ENCODE peak calls at places on chromosomes 6 and 20, in six cellular contexts. R is neuronal stem cell, T is H9, P is H1, D is IMR-90, L is mesenchymal stem cell. Z is an unnamed sample.

GRCh38 chr6:42140756-42141602 is 1.4 kb downstream of the C6orf132 start:
- DNase-seq in P (no peak), T (no peak), R (no peak), D (no peak), L (peak), Z (no peak)

GRCh38 chr6:14123331-14124105 is 5.9 kb downstream of the CD83 start:
- DNase-seq in P (no peak), L (no peak), D (peak), T (no peak), R (no peak), Z (peak)

GRCh38 chr6:5119090-5119951 is 34.2 kb downstream of the PPP1R3G start:
- DNase-seq in R (no peak), L (no peak), P (no peak), T (no peak), D (no peak), Z (no peak)

GRCh38 chr6:134724653-134725340 is 225.1 kb downstream of the ALDH8A1 start:
- DNase-seq in T (no peak), R (no peak), L (peak), P (no peak), D (peak), Z (no peak)

GRCh38 chr6:19433101-19433500 is 404.1 kb upstream of the ID4 start:
- DNase-seq in R (no peak), P (no peak), L (no peak), T (no peak), D (no peak), Z (no peak)

GRCh38 chr6:34664270-34664971 is 32.1 kb downstream of the ILRUN start:
- DNase-seq in D (peak), P (no peak), T (no peak), R (no peak), L (peak), Z (peak)

GRCh38 chr6:136608991-136609390 is 58.8 kb upstream of the MAP7 start:
- DNase-seq in D (peak), R (no peak), P (no peak), L (peak), T (no peak), Z (no peak)

GRCh38 chr6:21769973-21770372 is 176.4 kb downstream of the SOX4 start:
- DNase-seq in T (no peak), R (no peak), L (peak), P (no peak), D (peak), Z (no peak)

GRCh38 chr6:16136086-16136485 is 7.2 kb downstream of the MYLIP start:
- DNase-seq in T (no peak), D (no peak), P (no peak), L (no peak), R (no peak), Z (no peak)

GRCh38 chr6:126134491-126134890 is 148.2 kb downstream of the TRMT11 start:
- DNase-seq in D (no peak), T (no peak), R (no peak), P (no peak), L (no peak), Z (no peak)

GRCh38 chr6:110357298-110357695 is 852 bp downstream of the METTL24 start:
- DNase-seq in D (no peak), T (no peak), R (no peak), L (no peak), P (no peak), Z (no peak)

GRCh38 chr6:2733324-2733723 is 17.4 kb downstream of the MYLK4 start:
- DNase-seq in R (no peak), D (peak), P (no peak), L (no peak), T (no peak), Z (peak)

GRCh38 chr20:53926428-53927028 is 143.9 kb downstream of the BCAS1 start:
- DNase-seq in L (peak), R (no peak), D (peak), P (no peak), T (no peak), Z (peak)

GRCh38 chr20:7094438-7094997 is 327.0 kb downstream of the BMP2 start:
- DNase-seq in D (peak), T (peak), P (no peak), R (peak), L (peak), Z (peak)

GRCh38 chr20:35497320-35497719 is 32.1 kb downstream of the C20orf173 start:
- DNase-seq in T (no peak), L (no peak), D (no peak), R (no peak), P (no peak), Z (no peak)

GRCh38 chr6:35139924-35140524 is 1.1 kb downstream of the TCP11 start:
- DNase-seq in D (peak), P (no peak), R (peak), L (peak), T (peak), Z (peak)

GRCh38 chr6:72464246-72464645 is 157.6 kb upstream of the KCNQ5 start:
- DNase-seq in L (no peak), D (peak), T (no peak), P (no peak), R (no peak), Z (no peak)

GRCh38 chr20:62367136-62367482 is at the start of gene LAMA5:
- DNase-seq in T (peak), P (no peak), R (peak), D (no peak), L (no peak), Z (peak)

GRCh38 chr6:56076033-56076432 is 171.3 kb downstream of the COL21A1 start:
- DNase-seq in D (no peak), R (no peak), L (no peak), T (no peak), P (no peak), Z (peak)

DNA sequence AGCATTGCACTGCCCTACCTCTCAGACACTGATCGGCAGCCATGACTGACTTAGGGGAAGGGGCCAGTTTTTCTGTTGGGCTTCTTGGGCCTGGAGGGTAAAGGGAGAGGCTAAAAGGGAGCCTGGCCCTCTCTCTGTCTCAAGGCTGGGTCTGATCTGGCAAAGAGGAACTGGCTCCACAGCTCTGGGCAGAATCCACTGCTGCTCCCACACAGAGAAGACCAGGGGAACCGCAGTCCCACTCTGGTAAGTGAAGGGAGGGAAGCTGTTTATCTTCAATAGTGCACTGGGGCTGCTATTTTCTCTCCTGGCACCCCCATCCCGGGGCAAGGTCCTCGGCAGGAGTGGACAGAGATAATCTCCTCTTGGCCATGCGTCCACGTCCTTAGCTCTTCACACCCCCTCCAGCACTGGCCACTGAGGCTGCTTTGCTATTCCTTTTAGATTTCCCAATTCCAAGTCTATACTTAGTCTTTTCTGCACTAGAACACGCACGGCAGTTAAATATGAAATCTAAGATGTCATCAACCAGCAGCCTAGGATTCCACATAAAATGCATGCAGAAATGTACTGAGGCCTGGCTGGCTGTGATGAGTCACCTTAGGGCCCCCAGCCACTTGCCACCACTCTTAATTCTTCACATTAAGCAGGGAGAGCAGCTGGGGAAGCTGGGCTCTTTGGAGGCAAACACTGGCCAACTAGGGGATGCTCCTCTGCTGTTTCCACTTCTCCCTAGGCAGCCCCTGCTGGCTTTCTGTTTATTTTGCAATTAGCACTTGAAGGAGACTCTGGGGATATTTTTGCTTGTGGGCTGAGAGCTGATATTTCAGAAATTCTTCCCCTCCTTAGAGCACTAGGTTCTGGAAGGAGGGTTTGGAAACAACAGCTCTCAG is 87.8 kb upstream of the ARMC2 start:
- DNase-seq in R (no peak), D (peak), L (peak), T (no peak), P (no peak), Z (peak)
- H4K91ac ChIP-seq in R (no peak), D (no peak), L (no peak), T (no peak), P (no peak), Z (no peak)

DNA sequence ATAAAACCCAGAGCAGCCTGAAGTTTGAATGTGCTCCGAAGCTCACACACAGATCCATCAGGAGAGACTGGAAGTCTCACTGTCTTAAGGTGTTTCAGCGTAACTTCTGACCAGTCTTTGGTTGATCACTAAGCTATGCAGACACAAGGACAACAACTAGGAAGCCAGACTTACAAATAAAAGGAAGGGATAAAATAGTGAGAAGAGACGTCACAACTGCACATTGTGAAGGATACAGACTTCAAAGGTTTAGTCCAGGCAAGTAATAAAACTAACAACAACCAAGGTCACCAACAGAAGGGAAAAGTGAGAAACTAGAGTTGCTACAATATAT is 97.1 kb downstream of the PDSS2 start:
- DNase-seq in L (no peak), T (no peak), D (no peak), R (no peak), P (no peak), Z (no peak)
- H3K23ac ChIP-seq in L (no peak), T (no peak), D (no peak), R (no peak), P (no peak), Z (no peak)

GRCh38 chr6:145929037-145929633 is 35.0 kb downstream of the SHPRH start:
- DNase-seq in L (peak), T (no peak), P (no peak), D (peak), R (peak), Z (peak)

GRCh38 chr6:145924600-145924999 is 39.6 kb downstream of the SHPRH start:
- DNase-seq in D (no peak), T (no peak), R (no peak), L (no peak), P (no peak), Z (no peak)
- H2BK120ac ChIP-seq in D (no peak), T (no peak), R (no peak), L (no peak), P (no peak), Z (no peak)

GRCh38 chr6:167658106-167658505 is 168.6 kb upstream of the AFDN start:
- DNase-seq in T (no peak), R (no peak), L (no peak), P (no peak), D (no peak), Z (peak)

GRCh38 chr6:167652701-167653095 is 174.0 kb upstream of the AFDN start:
- DNase-seq in T (peak), P (no peak), L (no peak), D (no peak), R (no peak), Z (no peak)

GRCh38 chr6:167654389-167654788 is 172.3 kb upstream of the AFDN start:
- DNase-seq in L (no peak), D (no peak), T (no peak), R (no peak), P (no peak), Z (no peak)

GRCh38 chr6:167653561-167653960 is 173.2 kb upstream of the AFDN start:
- DNase-seq in R (no peak), P (no peak), D (no peak), L (no peak), T (no peak), Z (no peak)

DNA sequence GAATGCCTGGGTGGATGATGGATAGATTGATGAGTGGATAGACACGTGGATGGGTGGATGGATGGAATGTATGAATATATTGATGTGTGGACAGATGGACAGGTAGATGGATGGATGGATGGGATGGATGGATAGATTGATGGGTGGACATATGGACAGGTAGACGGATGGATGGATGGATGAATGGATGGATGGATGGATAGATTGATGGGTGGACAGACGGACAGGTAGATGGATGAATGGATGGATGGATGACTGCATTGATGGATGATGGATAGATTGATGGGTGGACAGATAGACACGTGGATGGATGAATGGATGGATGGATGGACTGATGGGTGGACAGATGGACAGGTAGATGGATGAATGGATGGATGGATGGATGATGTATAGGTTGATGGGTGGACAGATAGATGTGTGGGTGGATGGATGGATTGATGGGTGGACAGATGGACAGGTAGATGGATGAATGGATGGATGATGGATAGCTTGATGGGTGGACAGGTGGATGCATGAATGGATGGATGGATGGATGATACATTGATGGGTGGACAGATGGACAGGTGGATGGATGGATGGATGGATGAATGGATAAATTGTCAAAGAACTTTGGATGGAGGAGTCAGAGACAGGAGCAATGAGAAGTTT is 171.4 kb upstream of the AFDN start:
- DNase-seq in P (no peak), D (no peak), T (no peak), L (no peak), R (no peak), Z (no peak)
- H4K91ac ChIP-seq in P (no peak), D (no peak), T (no peak), L (no peak), R (no peak), Z (no peak)

Z was measured in trophoblast cell.